ENCODE peak calls at places on chromosomes 6 and 20, in six cellular contexts. T, O, C, L, I and R are unnamed samples.

GRCh38 chr6:138563650-138564049 is 64.4 kb upstream of the NHSL1 start:
- DNase-seq in C (no peak), I (no peak), L (no peak), O (no peak), T (no peak), R (no peak)

GRCh38 chr20:326645-327031 is 1.3 kb downstream of the SOX12 start:
- DNase-seq in C (no peak), I (peak), L (no peak), O (no peak), T (no peak), R (no peak)

GRCh38 chr20:50635676-50636600 is 55.4 kb downstream of the RIPOR3 start:
- DNase-seq in T (peak), L (peak), C (no peak), O (peak), I (peak), R (peak)

GRCh38 chr6:166861304-166861703 is 95.0 kb downstream of the RNASET2 start:
- DNase-seq in I (no peak), C (no peak), L (no peak), O (no peak), T (no peak), R (no peak)

GRCh38 chr6:101824551-101825345 is 431.2 kb downstream of the GRIK2 start:
- DNase-seq in C (no peak), I (no peak), T (no peak), O (no peak), L (no peak), R (no peak)

GRCh38 chr6:46677314-46677654 is 10.4 kb upstream of the TDRD6 start:
- DNase-seq in C (no peak), T (no peak), L (no peak), O (no peak), I (no peak), R (no peak)

GRCh38 chr6:55868910-55869479 is 6.4 kb downstream of the BMP5 start:
- DNase-seq in L (no peak), C (no peak), O (peak), T (no peak), I (no peak), R (no peak)

GRCh38 chr6:102458990-102459389 is 1065.5 kb downstream of the GRIK2 start:
- DNase-seq in L (no peak), O (no peak), I (no peak), T (no peak), C (no peak), R (no peak)

GRCh38 chr6:133591330-133591729 is 297.6 kb upstream of the TCF21 start:
- DNase-seq in O (no peak), L (no peak), C (no peak), I (no peak), T (no peak), R (no peak)

GRCh38 chr6:161481786-161482516 is 208.1 kb upstream of the AGPAT4 start:
- DNase-seq in T (no peak), L (no peak), C (no peak), O (no peak), I (no peak), R (no peak)